ENCODE peak calls at places on chromosomes 13 and 19, in six cellular contexts. R, Z, T, I, C and H are unnamed samples.

GRCh38 chr19:1938071-1938470 is 2.9 kb upstream of the CSNK1G2 start:
- DNase-seq in Z (no peak), T (no peak), C (no peak), I (no peak), R (no peak), H (no peak)

GRCh38 chr19:1845642-1846041 is 2.6 kb downstream of the REXO1 start:
- DNase-seq in R (no peak), I (no peak), T (no peak), Z (no peak), C (no peak), H (no peak)

GRCh38 chr13:48426052-48426451 is 13.1 kb upstream of the LPAR6 start:
- DNase-seq in I (no peak), R (no peak), C (peak; percentile 37), Z (no peak), T (no peak), H (no peak)

GRCh38 chr13:98386632-98387031 is 190.3 kb downstream of the STK24 start:
- DNase-seq in C (no peak), Z (no peak), T (no peak), I (no peak), R (peak; percentile 45), H (peak; percentile 79)

GRCh38 chr13:93226623-93227279 is at the start of gene GPC6:
- DNase-seq in T (peak; percentile 82), R (peak; percentile 87), Z (peak; percentile 44), C (no peak), I (no peak), H (no peak)

GRCh38 chr19:40229484-40229883 is 3.0 kb upstream of the CCNP start:
- DNase-seq in I (no peak), R (no peak), T (peak; percentile 47), Z (no peak), C (no peak), H (no peak)

GRCh38 chr13:91632071-91632470 is 233.7 kb downstream of the GPC5 start:
- DNase-seq in C (no peak), R (no peak), I (no peak), Z (no peak), T (no peak), H (no peak)

GRCh38 chr13:100063333-100063732 is 25.6 kb upstream of the PCCA start:
- DNase-seq in I (no peak), Z (no peak), C (no peak), T (no peak), R (no peak), H (no peak)

GRCh38 chr13:46369506-46370268 is 17.4 kb downstream of the RUBCNL start:
- DNase-seq in T (no peak), I (no peak), Z (no peak), C (no peak), R (peak; percentile 27), H (no peak)

GRCh38 chr13:73107459-73107858 is 48.7 kb downstream of the KLF5 start:
- DNase-seq in Z (no peak), I (no peak), C (no peak), R (no peak), T (no peak), H (no peak)

GRCh38 chr13:42110410-42111155 is 62.1 kb downstream of the DGKH start:
- DNase-seq in Z (peak; percentile 30), I (no peak), C (peak; percentile 84), R (peak; percentile 76), T (peak; percentile 63), H (peak; percentile 71)

GRCh38 chr13:40404967-40405716 is 261.3 kb downstream of the FOXO1 start:
- DNase-seq in I (no peak), Z (no peak), R (no peak), C (no peak), T (no peak), H (peak; percentile 27)

GRCh38 chr13:40404407-40404806 is 262.0 kb downstream of the FOXO1 start:
- DNase-seq in C (no peak), R (no peak), T (no peak), I (no peak), Z (no peak), H (no peak)

GRCh38 chr13:40403509-40404241 is 262.8 kb downstream of the FOXO1 start:
- DNase-seq in C (no peak), I (no peak), R (no peak), T (no peak), Z (no peak), H (peak; percentile 24)

GRCh38 chr13:40401911-40402776 is 264.3 kb downstream of the FOXO1 start:
- DNase-seq in C (peak; percentile 93), I (peak; percentile 85), T (peak; percentile 89), Z (peak; percentile 97), R (peak; percentile 88), H (peak; percentile 97)

GRCh38 chr13:40402931-40403412 is 263.5 kb downstream of the FOXO1 start:
- DNase-seq in T (peak; percentile 59), Z (no peak), I (no peak), C (peak; percentile 91), R (no peak), H (peak; percentile 24)
- H3K4me3 ChIP-seq in T (peak overlapping the region; percentile 21), Z (no peak overlapping the region), I (no peak overlapping the region), C (no peak overlapping the region), R (no peak overlapping the region), H (no peak overlapping the region)

GRCh38 chr19:18939163-18939562 is 1.9 kb downstream of the HOMER3 start:
- DNase-seq in R (no peak), T (no peak), I (no peak), Z (no peak), C (no peak), H (no peak)
- H3K27ac ChIP-seq in R (no peak overlapping the region), T (no peak overlapping the region), I (no peak overlapping the region), Z (no peak overlapping the region), C (no peak overlapping the region), H (no peak overlapping the region)

GRCh38 chr19:38917516-38917915 is 5.5 kb upstream of the CCER2 start:
- DNase-seq in I (no peak), T (no peak), C (no peak), R (no peak), Z (no peak), H (no peak)

GRCh38 chr19:38917921-38918491 is 6.0 kb upstream of the CCER2 start:
- DNase-seq in C (no peak), Z (no peak), R (peak; percentile 43), I (no peak), T (peak; percentile 75), H (peak; percentile 61)

GRCh38 chr19:38919837-38920528 is 8.0 kb upstream of the CCER2 start:
- DNase-seq in Z (no peak), R (no peak), C (no peak), T (no peak), I (no peak), H (no peak)

GRCh38 chr19:38920529-38921419 is 8.8 kb upstream of the CCER2 start:
- DNase-seq in R (no peak), C (no peak), Z (no peak), I (no peak), T (no peak), H (no peak)

DNA sequence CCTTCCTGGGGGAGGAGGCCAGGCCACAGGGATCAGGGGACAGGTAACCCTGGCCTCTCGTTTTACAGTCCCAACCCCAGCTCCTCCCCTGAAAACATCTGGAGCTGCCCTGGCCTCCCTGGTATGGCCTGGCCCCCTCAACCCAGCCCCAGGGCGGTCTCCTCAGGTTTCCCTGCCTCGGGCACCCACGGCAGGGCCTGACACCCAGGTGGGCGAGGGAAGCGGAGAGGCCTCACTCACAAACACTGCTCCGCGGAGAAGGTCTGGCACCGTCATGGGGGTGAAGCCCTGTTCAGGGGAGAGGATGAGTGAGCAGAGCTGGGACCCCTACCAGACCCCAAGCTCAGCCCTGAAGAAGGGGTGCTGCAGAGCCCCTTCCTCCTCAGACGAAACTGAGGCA is 6.5 kb upstream of the CCER2 start:
- DNase-seq in Z (no peak), T (no peak), I (no peak), C (no peak), R (no peak), H (no peak)
- H3K4me1 ChIP-seq in Z (no peaks in the 10 kb centered on the region), T (peaks cover 5% of the 10 kb centered on the region), I (no peaks in the 10 kb centered on the region), C (no peaks in the 10 kb centered on the region), R (no peaks in the 10 kb centered on the region), H (no peaks in the 10 kb centered on the region)

GRCh38 chr19:47258434-47258833 is 2.1 kb downstream of the CCDC9 start:
- DNase-seq in C (no peak), I (no peak), T (no peak), R (no peak), Z (no peak), H (no peak)
- H3K4me3 ChIP-seq in C (peak overlapping the region; percentile 81), I (no peak overlapping the region), T (peak overlapping the region; percentile 61), R (no peak overlapping the region), Z (no peak overlapping the region), H (no peak overlapping the region)

GRCh38 chr13:89457977-89458376 is 1786.8 kb downstream of the SLITRK5 start:
- DNase-seq in R (peak; percentile 10), Z (no peak), I (no peak), T (peak; percentile 34), C (peak; percentile 6), H (no peak)

GRCh38 chr13:89458456-89458855 is 1787.3 kb downstream of the SLITRK5 start:
- DNase-seq in C (no peak), I (no peak), T (no peak), Z (no peak), R (no peak), H (no peak)

GRCh38 chr13:89455741-89456140 is 1784.6 kb downstream of the SLITRK5 start:
- DNase-seq in I (no peak), T (no peak), R (no peak), Z (no peak), C (no peak), H (no peak)

GRCh38 chr13:89454736-89455135 is 1783.6 kb downstream of the SLITRK5 start:
- DNase-seq in I (no peak), T (no peak), Z (no peak), C (peak; percentile 25), R (no peak), H (no peak)
- H3K27ac ChIP-seq in I (no peak overlapping the region), T (no peak overlapping the region), Z (no peak overlapping the region), C (no peak overlapping the region), R (no peak overlapping the region), H (no peak overlapping the region)